ENCODE peak calls at places on chromosomes 7 and 10, in ten cellular contexts. Q, H, N, B, O, S, P, Z, U and W are unnamed samples.
A peak's percentile ranks its signal among the peaks of the same experiment; 100 is the strongest.

GRCh38 chr7:45026984-45027773 is 27.2 kb downstream of the CCM2 start:
- DNase-seq in Q (no peak), H (peak; percentile 18), N (no peak), B (no peak), O (peak; percentile 22), S (no peak), P (no peak), Z (no peak), U (no peak), W (peak; percentile 55)

GRCh38 chr10:61942997-61943457 is 41.5 kb downstream of the ARID5B start:
- DNase-seq in Q (no peak), H (peak; percentile 55), N (no peak), B (no peak), O (peak; percentile 55), S (no peak), P (no peak), Z (no peak), U (peak; percentile 78), W (peak; percentile 81)

GRCh38 chr10:57014758-57015157 is 653.7 kb upstream of the ZWINT start:
- DNase-seq in Q (no peak), H (no peak), N (no peak), B (no peak), O (no peak), S (no peak), P (no peak), Z (no peak), U (no peak), W (no peak)

GRCh38 chr7:54814401-54814800 is 55.4 kb upstream of the SEC61G start:
- DNase-seq in Q (no peak), H (no peak), N (no peak), B (no peak), O (no peak), S (no peak), P (no peak), Z (no peak), U (no peak), W (no peak)

GRCh38 chr7:130208511-130208910 is 851 bp downstream of the SSMEM1 start:
- DNase-seq in Q (no peak), H (no peak), N (no peak), B (no peak), O (no peak), S (no peak), P (no peak), Z (no peak), U (no peak), W (no peak)

GRCh38 chr7:85456254-85456653 is 269.4 kb upstream of the SEMA3D start:
- DNase-seq in Q (no peak), H (no peak), N (no peak), B (no peak), O (no peak), S (no peak), P (no peak), Z (no peak), U (no peak), W (no peak)

GRCh38 chr7:143384148-143384547 is 3.0 kb downstream of the ZYX start:
- DNase-seq in Q (no peak), H (peak; percentile 76), N (no peak), B (no peak), O (no peak), S (no peak), P (no peak), Z (no peak), U (peak; percentile 60), W (peak; percentile 71)

GRCh38 chr7:35839860-35840854 is 39.3 kb downstream of the SEPTIN7 start:
- DNase-seq in Q (no peak), H (peak; percentile 77), N (no peak), B (no peak), O (peak; percentile 52), S (no peak), P (no peak), Z (no peak), U (no peak), W (peak; percentile 70)

GRCh38 chr10:34102237-34102673 is 712.8 kb downstream of the PARD3 start:
- DNase-seq in Q (no peak), H (peak; percentile 59), N (no peak), B (no peak), O (no peak), S (no peak), P (peak; percentile 29), Z (no peak), U (peak; percentile 83), W (peak; percentile 68)